ENCODE peak calls at places on chromosomes 7 and 10, in nine cellular contexts. O, W, X, C, D, M, H, L and S are unnamed samples.

GRCh38 chr7:11327633-11328032 is 354.0 kb downstream of the PHF14 start:
- DNase-seq in L (no peak), X (no peak), W (no peak), M (no peak), D (peak; percentile 13), C (no peak), O (no peak), H (no peak), S (no peak)

GRCh38 chr10:126387041-126387908 is 1.0 kb downstream of the ADAM12 start:
- DNase-seq in L (peak; percentile 77), H (peak; percentile 88), M (peak; percentile 24), D (peak; percentile 81), C (peak; percentile 31), W (peak; percentile 25), O (peak; percentile 72), X (peak; percentile 80), S (peak; percentile 45)

GRCh38 chr10:78605800-78606350 is 462.9 kb upstream of the ZMIZ1 start:
- DNase-seq in D (peak; percentile 22), W (no peak), X (no peak), L (no peak), C (peak; percentile 24), O (no peak), M (no peak), H (no peak), S (no peak)

GRCh38 chr10:116112232-116113231 is 160.5 kb downstream of the GFRA1 start:
- DNase-seq in H (no peak), W (no peak), M (no peak), O (no peak), C (no peak), D (peak; percentile 68), L (no peak), X (no peak), S (no peak)

GRCh38 chr10:16809074-16809718 is 8.0 kb downstream of the RSU1 start:
- DNase-seq in D (peak; percentile 18), H (no peak), L (no peak), X (peak; percentile 54), W (peak; percentile 55), M (peak; percentile 71), O (no peak), C (peak; percentile 55), S (peak; percentile 58)

GRCh38 chr10:118698421-118698820 is 56.3 kb downstream of the CACUL1 start:
- DNase-seq in L (no peak), O (no peak), W (peak; percentile 82), H (no peak), C (peak; percentile 66), M (peak; percentile 42), X (peak; percentile 20), D (peak; percentile 86), S (peak; percentile 21)

GRCh38 chr7:124276005-124276606 is 243.2 kb upstream of the TMEM229A start:
- DNase-seq in X (peak; percentile 27), D (no peak), W (no peak), M (peak; percentile 5), L (no peak), H (no peak), C (peak; percentile 38), O (no peak), S (peak; percentile 31)

GRCh38 chr7:69599211-69599878 is 1.1 kb downstream of the AUTS2 start:
- DNase-seq in O (no peak), D (peak; percentile 27), W (no peak), H (peak; percentile 69), L (no peak), X (peak; percentile 82), C (no peak), M (peak; percentile 29), S (peak; percentile 58)

GRCh38 chr10:86075512-86075911 is 291.1 kb downstream of the GRID1 start:
- DNase-seq in X (no peak), C (no peak), L (no peak), M (no peak), O (no peak), D (no peak), H (no peak), W (no peak), S (no peak)

GRCh38 chr10:47279276-47279675 is 20.7 kb upstream of the GDF10 start:
- DNase-seq in W (no peak), H (no peak), D (no peak), M (no peak), X (no peak), C (no peak), O (peak; percentile 33), L (no peak), S (no peak)

GRCh38 chr7:140245611-140246105 is 68.9 kb upstream of the KDM7A start:
- DNase-seq in O (no peak), X (no peak), L (no peak), M (no peak), C (no peak), H (no peak), W (no peak), D (no peak), S (no peak)

GRCh38 chr10:49649294-49649693 is 30.2 kb upstream of the C10orf53 start:
- DNase-seq in M (no peak), X (no peak), D (no peak), W (no peak), H (no peak), O (peak; percentile 37), L (no peak), C (no peak), S (peak; percentile 24)

GRCh38 chr7:45407730-45408406 is 166.3 kb upstream of the ADCY1 start:
- DNase-seq in L (no peak), O (no peak), M (peak; percentile 11), W (no peak), H (no peak), D (no peak), X (no peak), C (no peak), S (no peak)

GRCh38 chr7:45112648-45113047 is 1.2 kb upstream of the TBRG4 start:
- DNase-seq in L (no peak), X (no peak), D (peak; percentile 71), O (no peak), W (no peak), H (no peak), C (no peak), M (no peak), S (no peak)

GRCh38 chr10:72257051-72257892 is 16.5 kb upstream of the DDIT4 start:
- DNase-seq in W (no peak), H (no peak), D (no peak), X (no peak), L (peak; percentile 78), C (no peak), O (no peak), M (peak; percentile 65), S (peak; percentile 62)

GRCh38 chr10:62614389-62615157 is 189.9 kb upstream of the ADO start:
- DNase-seq in D (peak; percentile 86), L (no peak), C (no peak), M (peak; percentile 54), W (no peak), X (no peak), O (no peak), H (no peak), S (peak; percentile 38)

DNA sequence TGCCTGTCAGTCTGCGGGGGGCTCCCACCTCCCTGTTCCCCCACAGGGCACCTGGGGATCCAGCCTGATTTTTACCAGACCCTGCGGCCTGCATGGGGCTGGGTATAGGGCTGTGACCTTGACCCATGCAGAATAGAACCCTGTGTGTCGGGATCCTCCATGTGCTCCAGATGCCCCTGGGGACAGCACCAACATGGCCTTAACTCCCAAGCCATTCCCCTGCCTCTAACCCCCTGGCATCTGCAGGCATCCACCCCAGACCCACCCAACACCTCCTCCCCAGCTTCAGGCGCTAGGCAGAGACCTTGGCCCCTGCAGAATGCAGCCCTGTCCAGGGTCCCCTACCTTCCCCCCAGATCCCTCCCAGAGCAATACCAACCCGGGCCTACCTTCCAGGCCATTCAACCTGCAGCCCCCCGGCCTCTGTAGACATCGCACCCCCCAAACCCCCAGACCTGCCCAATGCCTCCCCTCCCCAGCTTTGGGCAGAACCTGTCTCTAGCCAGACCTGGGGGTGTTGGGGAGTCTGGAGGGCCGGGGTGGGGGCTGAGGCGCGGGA is 770 bp upstream of the ELN start:
- DNase-seq in O (no peak), D (no peak), L (no peak), M (no peak), W (no peak), C (no peak), H (no peak), X (peak; percentile 69), S (no peak)
- TF ChIP-seq CTCF in O (no peak), D (no peak), L (no peak), M (no peak), W (no peak), C (no peak), H (no peak), X (no peak), S (no peak)

DNA sequence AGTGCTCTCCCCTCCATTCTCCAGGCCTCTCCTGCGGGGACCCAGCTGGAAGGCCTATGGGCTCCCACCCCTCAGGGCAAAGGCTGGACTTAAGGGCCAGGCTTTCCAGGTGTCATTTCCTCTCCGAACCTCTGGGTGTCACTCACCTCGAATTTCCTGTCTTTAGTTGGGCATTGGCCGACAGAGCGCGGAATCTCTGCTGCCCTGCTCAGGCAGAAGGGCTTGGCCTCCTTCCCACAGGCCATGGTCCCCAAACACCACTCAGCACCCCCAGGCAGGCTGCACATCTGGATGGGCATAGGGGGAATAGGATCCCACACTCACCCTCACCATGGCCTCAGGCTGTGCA is 212.9 kb downstream of the CCSER2 start:
- DNase-seq in W (no peak), M (no peak), X (no peak), L (no peak), O (no peak), C (no peak), H (no peak), D (no peak), S (no peak)
- TF ChIP-seq CTCF in W (no peak), M (no peak), X (no peak), L (no peak), O (no peak), C (no peak), H (no peak), D (no peak), S (no peak)

DNA sequence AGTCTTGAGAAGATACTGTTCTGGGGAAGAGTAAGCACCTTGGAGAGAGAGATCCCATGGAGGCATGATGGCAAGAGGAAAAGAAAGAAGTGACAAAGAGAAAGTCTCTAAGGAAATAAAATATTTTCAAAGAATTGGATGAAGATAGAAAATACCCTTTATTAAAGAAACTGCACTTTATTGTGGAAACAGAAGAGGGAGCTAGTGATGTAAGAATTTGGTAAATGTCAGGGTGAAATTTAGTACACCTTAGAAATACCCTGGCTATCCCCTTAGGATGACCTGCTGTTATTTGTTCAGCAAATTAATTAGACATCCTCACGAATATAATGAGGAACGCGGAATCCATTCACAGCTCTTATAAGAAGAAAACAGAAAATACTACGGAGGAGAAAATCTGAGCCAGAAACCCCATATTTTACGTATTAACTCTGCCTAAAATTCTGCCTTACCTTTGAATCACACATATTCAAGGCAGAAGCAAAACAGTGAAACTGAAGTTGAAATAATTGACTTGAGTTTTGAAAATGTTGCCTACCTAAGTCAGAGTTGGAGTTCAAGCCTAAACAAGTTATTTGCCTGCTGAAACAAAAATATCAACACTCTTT is 90.7 kb downstream of the TFPI2 start:
- DNase-seq in H (no peak), C (no peak), X (peak; percentile 17), L (no peak), O (no peak), M (peak; percentile 12), W (no peak), D (peak; percentile 11), S (peak; percentile 22)
- TF ChIP-seq CTCF in H (peak; percentile 9), C (no peak), X (peak; percentile 85), L (peak; percentile 31), O (peak; percentile 50), M (peak; percentile 38), W (no peak), D (peak; percentile 30), S (peak; percentile 47)

DNA sequence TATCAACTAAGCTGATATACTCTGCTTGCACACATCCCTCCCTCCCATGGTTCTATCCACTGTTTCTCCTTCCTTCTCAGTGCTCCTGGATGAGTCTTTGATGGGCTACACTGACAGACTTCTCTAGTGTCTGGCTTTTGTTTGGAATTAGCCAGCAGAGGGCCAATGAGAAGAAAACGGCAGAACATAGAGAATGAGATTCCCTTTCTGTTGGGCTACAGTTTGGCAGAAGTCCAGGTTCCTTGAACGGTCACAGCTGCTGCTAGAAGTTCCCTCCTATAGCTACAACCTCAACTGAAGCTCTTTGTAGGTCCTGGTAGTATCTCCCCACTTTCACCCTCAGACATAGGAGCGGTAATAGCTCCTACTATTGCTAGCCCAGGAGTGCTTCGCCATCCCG is 251.1 kb upstream of the LRRN3 start:
- DNase-seq in L (no peak), C (peak; percentile 2), D (peak; percentile 20), H (no peak), O (no peak), W (no peak), M (no peak), X (no peak), S (no peak)
- TF ChIP-seq CTCF in L (no peak), C (no peak), D (peak; percentile 29), H (no peak), O (no peak), W (no peak), M (no peak), X (peak; percentile 48), S (no peak)